ENCODE peak calls at places on chromosomes 5 and 9, in seven cellular contexts. One of them, this sample, is unnamed.

GRCh38 chr9:6645153-6646027 is at the start of gene GLDC:
- DNase-seq in Panc1: peak; percentile 15
- DNase-seq in pancreas: peak; percentile 62
- DNase-seq in cardiac muscle cell: peak; percentile 9
- DNase-seq in HCT116: peak; percentile 79
- DNase-seq in body of pancreas: peak; percentile 49
- DNase-seq in NT2/D1: peak; percentile 77
- DNase-seq in this sample: no peak

GRCh38 chr5:138762110-138762509 is 8.9 kb downstream of the CTNNA1 start:
- DNase-seq in cardiac muscle cell: no peak
- DNase-seq in body of pancreas: no peak
- DNase-seq in NT2/D1: no peak
- DNase-seq in pancreas: no peak
- DNase-seq in Panc1: no peak
- DNase-seq in HCT116: no peak
- DNase-seq in this sample: no peak

GRCh38 chr5:33795532-33795931 is 96.3 kb downstream of the ADAMTS12 start:
- DNase-seq in HCT116: no peak
- DNase-seq in NT2/D1: peak; percentile 5
- DNase-seq in body of pancreas: no peak
- DNase-seq in cardiac muscle cell: no peak
- DNase-seq in Panc1: no peak
- DNase-seq in pancreas: no peak
- DNase-seq in this sample: no peak

GRCh38 chr5:156838966-156839365 is 11.1 kb upstream of the PPP1R2B start:
- DNase-seq in cardiac muscle cell: no peak
- DNase-seq in Panc1: no peak
- DNase-seq in pancreas: no peak
- DNase-seq in HCT116: no peak
- DNase-seq in NT2/D1: no peak
- DNase-seq in body of pancreas: no peak
- DNase-seq in this sample: no peak

GRCh38 chr5:113054899-113055298 is 78.3 kb downstream of the DCP2 start:
- DNase-seq in pancreas: no peak
- DNase-seq in cardiac muscle cell: no peak
- DNase-seq in HCT116: no peak
- DNase-seq in NT2/D1: no peak
- DNase-seq in body of pancreas: no peak
- DNase-seq in Panc1: no peak
- DNase-seq in this sample: no peak

GRCh38 chr5:141969783-141970741 is 1.2 kb downstream of the RNF14 start:
- DNase-seq in NT2/D1: no peak
- DNase-seq in HCT116: no peak
- DNase-seq in Panc1: no peak
- DNase-seq in body of pancreas: no peak
- DNase-seq in pancreas: no peak
- DNase-seq in cardiac muscle cell: no peak
- DNase-seq in this sample: peak; percentile 63

GRCh38 chr9:69180670-69181069 is 6.6 kb downstream of the TJP2 start:
- DNase-seq in body of pancreas: peak; percentile 60
- DNase-seq in Panc1: peak; percentile 78
- DNase-seq in pancreas: peak; percentile 41
- DNase-seq in NT2/D1: no peak
- DNase-seq in HCT116: peak; percentile 83
- DNase-seq in cardiac muscle cell: peak; percentile 93
- DNase-seq in this sample: no peak

GRCh38 chr5:15968994-15969393 is 210.6 kb downstream of the MARCHF11 start:
- DNase-seq in HCT116: no peak
- DNase-seq in cardiac muscle cell: no peak
- DNase-seq in NT2/D1: no peak
- DNase-seq in Panc1: no peak
- DNase-seq in body of pancreas: no peak
- DNase-seq in pancreas: no peak
- DNase-seq in this sample: no peak

GRCh38 chr5:45376463-45376862 is 319.7 kb downstream of the HCN1 start:
- DNase-seq in Panc1: no peak
- DNase-seq in cardiac muscle cell: peak; percentile 2
- DNase-seq in body of pancreas: no peak
- DNase-seq in NT2/D1: no peak
- DNase-seq in pancreas: no peak
- DNase-seq in HCT116: no peak
- DNase-seq in this sample: no peak

GRCh38 chr5:154444559-154445421 is 1.0 kb upstream of the SAP30L start:
- DNase-seq in Panc1: no peak
- DNase-seq in NT2/D1: no peak
- DNase-seq in pancreas: no peak
- DNase-seq in body of pancreas: peak; percentile 22
- DNase-seq in cardiac muscle cell: no peak
- DNase-seq in HCT116: no peak
- DNase-seq in this sample: peak; percentile 46

GRCh38 chr9:133845659-133845947 is 107.5 kb upstream of the SARDH start:
- DNase-seq in NT2/D1: no peak
- DNase-seq in HCT116: no peak
- DNase-seq in body of pancreas: no peak
- DNase-seq in Panc1: no peak
- DNase-seq in pancreas: no peak
- DNase-seq in cardiac muscle cell: no peak
- DNase-seq in this sample: no peak

GRCh38 chr9:123058834-123059233 is 25.4 kb downstream of the GPR21 start:
- DNase-seq in pancreas: no peak
- DNase-seq in HCT116: no peak
- DNase-seq in body of pancreas: no peak
- DNase-seq in NT2/D1: no peak
- DNase-seq in cardiac muscle cell: peak; percentile 89
- DNase-seq in Panc1: no peak
- DNase-seq in this sample: no peak

GRCh38 chr5:132011561-132012384 is at the start of gene ACSL6:
- DNase-seq in body of pancreas: peak; percentile 54
- DNase-seq in pancreas: peak; percentile 38
- DNase-seq in HCT116: no peak
- DNase-seq in NT2/D1: no peak
- DNase-seq in cardiac muscle cell: no peak
- DNase-seq in Panc1: no peak
- DNase-seq in this sample: peak; percentile 60

GRCh38 chr9:93258818-93259489 is 75.0 kb downstream of the WNK2 start:
- DNase-seq in body of pancreas: peak; percentile 10
- DNase-seq in HCT116: no peak
- DNase-seq in Panc1: no peak
- DNase-seq in cardiac muscle cell: no peak
- DNase-seq in NT2/D1: no peak
- DNase-seq in pancreas: peak; percentile 2
- DNase-seq in this sample: peak; percentile 8

GRCh38 chr5:165161204-165161603 is 1655.8 kb downstream of the MAT2B start:
- DNase-seq in NT2/D1: no peak
- DNase-seq in body of pancreas: no peak
- DNase-seq in cardiac muscle cell: no peak
- DNase-seq in HCT116: no peak
- DNase-seq in pancreas: no peak
- DNase-seq in Panc1: no peak
- DNase-seq in this sample: no peak

GRCh38 chr9:113349434-113350337 is at the start of gene BSPRY:
- DNase-seq in HCT116: peak; percentile 18
- DNase-seq in NT2/D1: no peak
- DNase-seq in Panc1: no peak
- DNase-seq in cardiac muscle cell: no peak
- DNase-seq in pancreas: peak; percentile 63
- DNase-seq in body of pancreas: peak; percentile 70
- DNase-seq in this sample: peak; percentile 39

GRCh38 chr5:150619359-150620230 is 20.9 kb upstream of the SYNPO start:
- DNase-seq in NT2/D1: no peak
- DNase-seq in Panc1: no peak
- DNase-seq in pancreas: peak; percentile 42
- DNase-seq in cardiac muscle cell: peak; percentile 85
- DNase-seq in HCT116: no peak
- DNase-seq in body of pancreas: peak; percentile 53
- DNase-seq in this sample: no peak

GRCh38 chr9:110214553-110214952 is 6.6 kb upstream of the C9orf152 start:
- DNase-seq in body of pancreas: no peak
- DNase-seq in cardiac muscle cell: no peak
- DNase-seq in HCT116: no peak
- DNase-seq in NT2/D1: no peak
- DNase-seq in pancreas: no peak
- DNase-seq in Panc1: no peak
- DNase-seq in this sample: no peak

GRCh38 chr9:126621919-126622735 is 8.4 kb downstream of the LMX1B start:
- DNase-seq in NT2/D1: no peak
- DNase-seq in HCT116: no peak
- DNase-seq in body of pancreas: no peak
- DNase-seq in cardiac muscle cell: no peak
- DNase-seq in Panc1: no peak
- DNase-seq in pancreas: no peak
- DNase-seq in this sample: no peak
- H3K27me3 ChIP-seq in NT2/D1: peaks cover 100% of the 10 kb centered on the region
- H3K27me3 ChIP-seq in HCT116: no peaks in the 10 kb centered on the region
- H3K27me3 ChIP-seq in body of pancreas: peaks cover 43% of the 10 kb centered on the region
- H3K27me3 ChIP-seq in cardiac muscle cell: peaks cover 100% of the 10 kb centered on the region
- H3K27me3 ChIP-seq in Panc1: no peaks in the 10 kb centered on the region
- H3K27me3 ChIP-seq in pancreas: peaks cover 27% of the 10 kb centered on the region
- H3K27me3 ChIP-seq in this sample: no peaks in the 10 kb centered on the region

GRCh38 chr9:128916204-128916603 is 4.6 kb upstream of the PHYHD1 start:
- DNase-seq in pancreas: peak; percentile 51
- DNase-seq in Panc1: no peak
- DNase-seq in HCT116: no peak
- DNase-seq in body of pancreas: peak; percentile 71
- DNase-seq in NT2/D1: no peak
- DNase-seq in cardiac muscle cell: no peak
- DNase-seq in this sample: no peak
- H3K4me1 ChIP-seq in pancreas: peaks cover 27% of the 10 kb centered on the region
- H3K4me1 ChIP-seq in Panc1: peaks cover 16% of the 10 kb centered on the region
- H3K4me1 ChIP-seq in HCT116: peaks cover 14% of the 10 kb centered on the region
- H3K4me1 ChIP-seq in body of pancreas: peaks cover 93% of the 10 kb centered on the region
- H3K4me1 ChIP-seq in NT2/D1: peaks cover 41% of the 10 kb centered on the region
- H3K4me1 ChIP-seq in cardiac muscle cell: peaks cover 9% of the 10 kb centered on the region
- H3K4me1 ChIP-seq in this sample: no peaks in the 10 kb centered on the region

GRCh38 chr9:120891255-120891954 is 14.4 kb upstream of the PHF19 start:
- DNase-seq in cardiac muscle cell: no peak
- DNase-seq in Panc1: no peak
- DNase-seq in NT2/D1: no peak
- DNase-seq in body of pancreas: no peak
- DNase-seq in pancreas: no peak
- DNase-seq in HCT116: no peak
- DNase-seq in this sample: no peak

GRCh38 chr9:120888626-120889025 is 11.6 kb upstream of the PHF19 start:
- DNase-seq in HCT116: no peak
- DNase-seq in pancreas: no peak
- DNase-seq in cardiac muscle cell: no peak
- DNase-seq in NT2/D1: no peak
- DNase-seq in Panc1: no peak
- DNase-seq in body of pancreas: no peak
- DNase-seq in this sample: no peak

GRCh38 chr9:120892177-120892747 is 15.3 kb upstream of the PHF19 start:
- DNase-seq in pancreas: no peak
- DNase-seq in NT2/D1: no peak
- DNase-seq in Panc1: no peak
- DNase-seq in body of pancreas: no peak
- DNase-seq in cardiac muscle cell: no peak
- DNase-seq in HCT116: no peak
- DNase-seq in this sample: no peak

GRCh38 chr9:120889606-120890396 is 12.8 kb upstream of the PHF19 start:
- DNase-seq in pancreas: no peak
- DNase-seq in Panc1: no peak
- DNase-seq in HCT116: no peak
- DNase-seq in NT2/D1: no peak
- DNase-seq in cardiac muscle cell: no peak
- DNase-seq in body of pancreas: no peak
- DNase-seq in this sample: no peak

GRCh38 chr9:120890415-120891254 is 13.6 kb upstream of the PHF19 start:
- DNase-seq in body of pancreas: no peak
- DNase-seq in HCT116: no peak
- DNase-seq in Panc1: no peak
- DNase-seq in pancreas: no peak
- DNase-seq in NT2/D1: no peak
- DNase-seq in cardiac muscle cell: peak; percentile 56
- DNase-seq in this sample: no peak
- H3K4me3 ChIP-seq in body of pancreas: no peak overlapping the region
- H3K4me3 ChIP-seq in HCT116: no peak overlapping the region
- H3K4me3 ChIP-seq in Panc1: no peak overlapping the region
- H3K4me3 ChIP-seq in pancreas: no peak overlapping the region
- H3K4me3 ChIP-seq in NT2/D1: no peak overlapping the region
- H3K4me3 ChIP-seq in cardiac muscle cell: no peak overlapping the region
- H3K4me3 ChIP-seq in this sample: no peak overlapping the region

GRCh38 chr9:4489919-4490704 is at the start of gene SLC1A1:
- DNase-seq in body of pancreas: peak; percentile 60
- DNase-seq in HCT116: peak; percentile 43
- DNase-seq in NT2/D1: peak; percentile 28
- DNase-seq in Panc1: no peak
- DNase-seq in cardiac muscle cell: peak; percentile 64
- DNase-seq in pancreas: peak; percentile 53
- DNase-seq in this sample: peak; percentile 91

GRCh38 chr9:4491621-4491975 is 1.3 kb downstream of the SLC1A1 start:
- DNase-seq in cardiac muscle cell: no peak
- DNase-seq in Panc1: no peak
- DNase-seq in HCT116: no peak
- DNase-seq in pancreas: no peak
- DNase-seq in NT2/D1: peak; percentile 36
- DNase-seq in body of pancreas: no peak
- DNase-seq in this sample: peak; percentile 39

GRCh38 chr9:4489562-4489918 is 728 bp upstream of the SLC1A1 start:
- DNase-seq in cardiac muscle cell: peak; percentile 50
- DNase-seq in body of pancreas: peak; percentile 23
- DNase-seq in HCT116: no peak
- DNase-seq in NT2/D1: no peak
- DNase-seq in pancreas: peak; percentile 7
- DNase-seq in Panc1: no peak
- DNase-seq in this sample: peak; percentile 64

GRCh38 chr9:4494337-4494736 is 4.1 kb downstream of the SLC1A1 start:
- DNase-seq in body of pancreas: no peak
- DNase-seq in cardiac muscle cell: no peak
- DNase-seq in NT2/D1: no peak
- DNase-seq in pancreas: no peak
- DNase-seq in HCT116: no peak
- DNase-seq in Panc1: no peak
- DNase-seq in this sample: no peak

DNA sequence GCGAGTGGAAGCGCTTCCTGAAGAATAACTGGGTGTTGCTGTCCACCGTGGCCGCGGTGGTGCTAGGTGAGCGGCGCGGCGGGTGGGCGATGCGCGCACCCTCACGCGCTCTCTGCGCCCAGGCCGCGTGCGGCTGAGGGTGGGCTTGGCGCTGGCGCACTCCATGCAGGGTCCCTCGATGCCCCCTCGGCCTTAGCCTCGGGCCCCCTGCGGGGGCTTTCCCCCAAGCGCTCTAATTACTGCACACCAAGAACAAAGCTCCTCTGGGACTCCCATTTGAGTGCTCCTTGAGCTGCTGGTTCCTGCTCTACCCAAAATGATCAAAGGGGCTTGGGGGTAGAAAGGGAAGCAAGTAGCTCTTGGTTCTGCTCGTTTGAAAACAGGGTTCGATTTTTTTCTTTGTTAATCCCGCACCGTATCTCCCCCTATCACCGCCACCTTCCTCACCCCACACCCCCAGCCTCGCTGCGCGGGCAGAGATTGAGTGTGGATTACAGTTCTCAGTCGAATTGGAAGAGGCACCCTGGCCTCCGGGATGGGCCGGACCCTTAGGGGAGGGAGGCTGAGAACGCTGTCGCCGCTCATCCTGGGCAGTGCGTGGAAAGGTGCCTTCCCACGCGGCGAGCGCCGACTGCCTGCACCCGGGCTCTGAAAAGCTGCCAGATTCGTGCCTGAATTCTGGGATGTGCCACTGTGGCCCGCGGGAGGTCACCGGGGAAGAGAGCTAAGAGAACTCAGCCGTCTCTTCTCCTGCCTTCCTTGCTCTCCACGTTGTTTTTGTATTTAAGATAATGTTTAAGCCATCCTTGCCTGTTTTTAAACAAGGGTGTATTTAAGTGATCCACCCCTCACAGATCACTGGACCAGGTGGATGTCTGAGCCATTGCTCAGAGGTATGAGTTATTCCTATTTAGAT is 695 bp downstream of the SLC1A1 start:
- DNase-seq in pancreas: no peak
- DNase-seq in body of pancreas: peak; percentile 20
- DNase-seq in NT2/D1: no peak
- DNase-seq in HCT116: no peak
- DNase-seq in Panc1: no peak
- DNase-seq in cardiac muscle cell: no peak
- DNase-seq in this sample: no peak
- H3K27me3 ChIP-seq in pancreas: no peaks in the 10 kb centered on the region
- H3K27me3 ChIP-seq in body of pancreas: no peaks in the 10 kb centered on the region
- H3K27me3 ChIP-seq in NT2/D1: peaks cover 46% of the 10 kb centered on the region
- H3K27me3 ChIP-seq in HCT116: no peaks in the 10 kb centered on the region
- H3K27me3 ChIP-seq in Panc1: no peaks in the 10 kb centered on the region
- H3K27me3 ChIP-seq in cardiac muscle cell: peaks cover 29% of the 10 kb centered on the region
- H3K27me3 ChIP-seq in this sample: no peaks in the 10 kb centered on the region